ENCODE peak calls at places on chromosomes 6 and 20, in nine cellular contexts. A is GM12864, B is fibroblast of lung, Q is heart right ventricle, X is nephron progenitor cell, I is choroid plexus epithelial cell, E is mammary epithelial cell, M is cardiac muscle cell, N is B cell. C is an unnamed sample.

GRCh38 chr6:88119769-88120168 is 46.4 kb downstream of the CNR1 start:
- DNase-seq in A (no peak), B (no peak), Q (no peak), X (peak), I (peak), E (no peak), M (peak), N (peak), C (peak)

GRCh38 chr6:21740719-21741118 is 147.2 kb downstream of the SOX4 start:
- DNase-seq in A (no peak), B (peak), Q (no peak), X (no peak), I (peak), E (no peak), M (no peak), N (no peak), C (peak)

GRCh38 chr6:42745083-42745637 is 743 bp downstream of the TBCC start:
- DNase-seq in A (no peak), B (peak), Q (peak), X (no peak), I (peak), E (peak), M (peak), N (no peak), C (no peak)

GRCh38 chr6:33418690-33419291 is 884 bp upstream of the CUTA start:
- DNase-seq in A (no peak), B (no peak), Q (no peak), X (no peak), I (peak), E (no peak), M (no peak), N (no peak), C (peak)

GRCh38 chr6:160428069-160428430 is 79.9 kb downstream of the SLC22A3 start:
- DNase-seq in A (no peak), B (peak), Q (peak), X (no peak), I (peak), E (no peak), M (no peak), N (no peak), C (peak)

GRCh38 chr20:47357296-47358051 is 975 bp upstream of the ZMYND8 start:
- DNase-seq in A (peak), B (peak), Q (peak), X (peak), I (peak), E (peak), M (peak), N (peak), C (peak)

GRCh38 chr20:49160057-49160929 is 27.8 kb downstream of the STAU1 start:
- DNase-seq in A (no peak), B (no peak), Q (no peak), X (no peak), I (no peak), E (no peak), M (no peak), N (no peak), C (no peak)

GRCh38 chr20:22686097-22686496 is 101.7 kb upstream of the FOXA2 start:
- DNase-seq in A (no peak), B (peak), Q (peak), X (peak), I (peak), E (peak), M (peak), N (no peak), C (peak)

GRCh38 chr6:37624606-37625574 is 72.8 kb downstream of the MDGA1 start:
- DNase-seq in A (no peak), B (peak), Q (peak), X (no peak), I (no peak), E (peak), M (no peak), N (peak), C (peak)

GRCh38 chr20:64050261-64051032 is 1.0 kb upstream of the SOX18 start:
- DNase-seq in A (no peak), B (no peak), Q (no peak), X (no peak), I (no peak), E (no peak), M (no peak), N (no peak), C (no peak)

GRCh38 chr20:50798650-50799049 is 3.8 kb downstream of the BCAS4 start:
- DNase-seq in A (no peak), B (no peak), Q (no peak), X (no peak), I (no peak), E (no peak), M (no peak), N (no peak), C (no peak)

GRCh38 chr6:47908271-47908670 is 126.4 kb downstream of the OPN5 start:
- DNase-seq in A (no peak), B (no peak), Q (no peak), X (no peak), I (no peak), E (no peak), M (no peak), N (no peak), C (no peak)

GRCh38 chr20:44251284-44251683 is 4.2 kb downstream of the GDAP1L1 start:
- DNase-seq in A (no peak), B (no peak), Q (no peak), X (no peak), I (no peak), E (no peak), M (no peak), N (no peak), C (no peak)

GRCh38 chr20:44256961-44257360 is 9.9 kb downstream of the GDAP1L1 start:
- DNase-seq in A (no peak), B (no peak), Q (no peak), X (no peak), I (no peak), E (no peak), M (no peak), N (no peak), C (no peak)

GRCh38 chr20:44255942-44256341 is 8.8 kb downstream of the GDAP1L1 start:
- DNase-seq in A (no peak), B (no peak), Q (no peak), X (no peak), I (no peak), E (no peak), M (no peak), N (no peak), C (no peak)

GRCh38 chr20:44254073-44254472 is 7.0 kb downstream of the GDAP1L1 start:
- DNase-seq in A (no peak), B (no peak), Q (no peak), X (no peak), I (no peak), E (no peak), M (no peak), N (no peak), C (no peak)

DNA sequence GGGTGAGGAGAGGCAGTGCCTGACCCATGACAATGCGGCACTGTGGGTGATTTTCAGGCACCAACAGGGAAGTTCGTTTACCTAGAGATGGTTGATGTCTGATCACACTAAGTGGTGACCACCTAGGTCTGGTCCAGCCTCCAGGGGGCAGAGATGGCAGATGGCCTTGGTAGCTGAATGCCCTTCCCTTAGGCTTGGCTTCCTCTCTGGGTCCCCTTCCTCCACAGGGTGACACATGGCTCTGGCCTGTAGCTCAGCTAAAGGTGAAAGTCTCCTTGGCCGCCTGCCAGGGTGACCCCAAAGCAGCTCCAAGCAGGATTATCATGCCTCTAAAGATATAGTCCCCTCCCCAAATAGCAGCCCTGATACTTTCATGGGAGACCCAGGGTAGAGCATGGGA is 6.4 kb downstream of the GDAP1L1 start:
- DNase-seq in A (no peak), B (no peak), Q (no peak), X (no peak), I (no peak), E (no peak), M (no peak), N (no peak), C (no peak)
- TF ChIP-seq CTCF in A (peak), B (no peak), Q (no peak), X (no peak), I (peak), E (no peak), M (peak), N (no peak), C (peak)

GRCh38 chr6:117345292-117345610 is 79.9 kb downstream of the VGLL2 start:
- DNase-seq in A (no peak), B (no peak), Q (no peak), X (no peak), I (no peak), E (no peak), M (no peak), N (no peak), C (no peak)

GRCh38 chr6:117344444-117345291 is 79.3 kb downstream of the VGLL2 start:
- DNase-seq in A (no peak), B (no peak), Q (no peak), X (no peak), I (no peak), E (no peak), M (no peak), N (no peak), C (no peak)

GRCh38 chr6:117351521-117351920 is 74.2 kb downstream of the ROS1 start:
- DNase-seq in A (no peak), B (no peak), Q (no peak), X (no peak), I (no peak), E (no peak), M (no peak), N (no peak), C (no peak)

DNA sequence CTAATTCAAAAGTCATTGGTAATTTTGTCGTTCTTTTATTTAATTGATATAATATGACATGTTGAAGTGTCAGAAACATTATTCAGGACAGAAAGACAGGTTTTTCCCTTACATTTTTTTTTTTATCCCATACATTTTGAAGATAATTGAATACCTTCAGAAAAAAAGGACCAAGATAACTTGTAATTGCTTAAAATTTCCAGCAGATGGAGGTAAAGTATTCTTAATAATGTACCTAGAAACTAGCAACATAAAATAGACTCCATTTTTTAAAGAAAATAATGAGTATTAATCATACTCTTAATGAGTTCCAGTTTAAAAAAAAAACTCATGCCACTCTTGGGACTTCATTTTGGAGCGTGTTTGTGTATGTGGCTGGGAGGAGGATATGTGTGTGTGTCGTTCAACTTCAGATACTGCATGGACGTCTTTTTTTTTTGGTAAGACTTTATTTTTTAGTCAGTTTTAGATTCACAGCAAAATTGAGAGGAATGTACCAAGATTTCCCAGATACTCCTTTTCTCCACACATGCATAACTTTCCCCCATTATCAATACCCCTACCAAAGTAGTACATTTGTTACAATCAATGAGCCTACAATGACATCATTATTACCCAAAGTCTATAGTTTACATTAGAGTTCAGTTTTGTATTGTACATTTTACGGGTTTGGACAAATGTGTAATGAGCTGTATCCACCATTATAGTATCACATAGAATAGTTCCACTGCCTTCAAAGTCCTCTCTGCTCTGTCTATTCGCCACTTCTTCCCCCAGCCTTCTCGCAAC is 79.4 kb downstream of the ROS1 start:
- DNase-seq in A (no peak), B (peak), Q (no peak), X (no peak), I (peak), E (peak), M (peak), N (peak), C (peak)
- TF ChIP-seq CTCF in A (peak), B (peak), Q (peak), X (peak), I (peak), E (peak), M (peak), N (peak), C (peak)

GRCh38 chr20:41135187-41135887 is 2.0 kb upstream of the PLCG1 start:
- DNase-seq in A (no peak), B (no peak), Q (peak), X (peak), I (peak), E (peak), M (peak), N (peak), C (peak)
- TF ChIP-seq CTCF in A (peak), B (peak), Q (peak), X (peak), I (peak), E (peak), M (peak), N (peak), C (peak)

GRCh38 chr6:166596741-166597507 is 10.4 kb upstream of the RAMACL start:
- DNase-seq in A (no peak), B (no peak), Q (no peak), X (no peak), I (no peak), E (no peak), M (no peak), N (no peak), C (peak)

GRCh38 chr6:166592818-166593217 is 6.3 kb upstream of the RAMACL start:
- DNase-seq in A (no peak), B (peak), Q (no peak), X (no peak), I (peak), E (peak), M (no peak), N (no peak), C (peak)

GRCh38 chr6:166595949-166596348 is 9.5 kb upstream of the RAMACL start:
- DNase-seq in A (no peak), B (no peak), Q (no peak), X (no peak), I (no peak), E (no peak), M (no peak), N (no peak), C (no peak)

GRCh38 chr6:166597711-166598440 is 11.4 kb upstream of the RAMACL start:
- DNase-seq in A (no peak), B (no peak), Q (no peak), X (no peak), I (no peak), E (no peak), M (no peak), N (no peak), C (no peak)

DNA sequence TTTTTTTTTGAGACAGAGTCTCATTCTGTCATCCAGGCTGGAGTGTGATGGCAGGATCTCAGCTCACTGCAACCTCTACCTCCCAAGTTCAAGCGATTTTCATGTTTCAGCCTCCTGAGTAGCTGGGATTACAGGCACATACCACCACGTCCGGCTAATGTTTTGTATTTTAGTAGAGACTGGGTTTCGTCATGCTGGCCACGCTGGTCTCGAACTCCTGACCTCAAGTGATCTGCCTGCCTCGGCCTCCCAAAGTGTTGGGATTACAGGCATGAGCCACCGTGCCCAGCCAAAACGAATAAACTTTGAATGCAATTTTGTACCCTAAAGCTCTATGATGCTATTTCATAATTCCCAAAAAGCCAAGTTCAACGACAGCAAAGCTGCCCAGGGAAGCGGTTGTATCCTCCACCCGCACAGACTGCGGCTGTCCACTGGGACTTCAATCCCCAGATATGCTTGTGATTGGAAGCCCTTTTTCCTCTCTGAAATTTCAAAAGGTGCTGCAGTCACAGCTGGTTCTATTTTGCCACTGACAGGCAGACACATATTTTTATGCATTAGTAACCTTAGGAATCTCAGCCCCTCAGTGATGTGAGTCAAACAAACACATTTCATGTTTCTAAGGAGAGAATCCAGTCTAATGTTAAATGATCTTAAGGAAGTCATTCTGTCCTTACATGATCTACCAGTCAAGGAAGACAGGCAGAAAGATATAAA is 8.7 kb upstream of the RAMACL start:
- DNase-seq in A (no peak), B (peak), Q (no peak), X (no peak), I (peak), E (peak), M (no peak), N (no peak), C (peak)
- TF ChIP-seq CTCF in A (no peak), B (no peak), Q (no peak), X (no peak), I (no peak), E (no peak), M (no peak), N (no peak), C (no peak)

GRCh38 chr6:11675610-11676009 is 103.0 kb downstream of the ADTRP start:
- DNase-seq in A (no peak), B (no peak), Q (no peak), X (no peak), I (peak), E (peak), M (no peak), N (no peak), C (no peak)
- TF ChIP-seq CTCF in A (peak), B (peak), Q (no peak), X (peak), I (peak), E (no peak), M (peak), N (peak), C (no peak)

C was measured in fibroblast of mammary gland.